ENCODE peak calls at places on chromosomes 3 and 15, in eight cellular contexts. One of them, this sample, is unnamed.

GRCh38 chr3:39115870-39116269 is 8.4 kb downstream of the TTC21A start:
- DNase-seq in RWPE2: no peak
- DNase-seq in CD8-positive, alpha-beta memory T cell: no peak
- DNase-seq in cardiac muscle cell: no peak
- DNase-seq in adrenal gland: no peak
- DNase-seq in H7: no peak
- DNase-seq in psoas muscle: no peak
- DNase-seq in left ventricle myocardium inferior: no peak
- DNase-seq in this sample: no peak

GRCh38 chr3:134312072-134312872 is 61.6 kb upstream of the RYK start:
- DNase-seq in adrenal gland: no peak
- DNase-seq in psoas muscle: peak; percentile 71
- DNase-seq in RWPE2: no peak
- DNase-seq in CD8-positive, alpha-beta memory T cell: no peak
- DNase-seq in cardiac muscle cell: peak; percentile 75
- DNase-seq in left ventricle myocardium inferior: no peak
- DNase-seq in H7: peak; percentile 72
- DNase-seq in this sample: peak; percentile 29

GRCh38 chr3:197793246-197793645 is 2.2 kb downstream of the LRCH3 start:
- DNase-seq in left ventricle myocardium inferior: no peak
- DNase-seq in CD8-positive, alpha-beta memory T cell: no peak
- DNase-seq in H7: no peak
- DNase-seq in adrenal gland: no peak
- DNase-seq in RWPE2: no peak
- DNase-seq in psoas muscle: no peak
- DNase-seq in cardiac muscle cell: peak; percentile 46
- DNase-seq in this sample: peak; percentile 60

GRCh38 chr15:58146734-58147133 is 8.6 kb downstream of the AQP9 start:
- DNase-seq in cardiac muscle cell: peak; percentile 19
- DNase-seq in left ventricle myocardium inferior: no peak
- DNase-seq in H7: no peak
- DNase-seq in psoas muscle: no peak
- DNase-seq in RWPE2: no peak
- DNase-seq in adrenal gland: peak; percentile 33
- DNase-seq in CD8-positive, alpha-beta memory T cell: no peak
- DNase-seq in this sample: no peak

GRCh38 chr15:50425219-50425618 is 1.0 kb downstream of the USP8 start:
- DNase-seq in left ventricle myocardium inferior: no peak
- DNase-seq in cardiac muscle cell: no peak
- DNase-seq in psoas muscle: no peak
- DNase-seq in adrenal gland: no peak
- DNase-seq in H7: no peak
- DNase-seq in CD8-positive, alpha-beta memory T cell: no peak
- DNase-seq in RWPE2: no peak
- DNase-seq in this sample: no peak

GRCh38 chr15:69860921-69861320 is 236.8 kb downstream of the TLE3 start:
- DNase-seq in adrenal gland: no peak
- DNase-seq in CD8-positive, alpha-beta memory T cell: no peak
- DNase-seq in psoas muscle: no peak
- DNase-seq in RWPE2: no peak
- DNase-seq in left ventricle myocardium inferior: no peak
- DNase-seq in H7: no peak
- DNase-seq in cardiac muscle cell: no peak
- DNase-seq in this sample: no peak

GRCh38 chr3:188180114-188180513 is 26.2 kb downstream of the LPP start:
- DNase-seq in H7: no peak
- DNase-seq in left ventricle myocardium inferior: no peak
- DNase-seq in RWPE2: no peak
- DNase-seq in CD8-positive, alpha-beta memory T cell: no peak
- DNase-seq in adrenal gland: no peak
- DNase-seq in psoas muscle: no peak
- DNase-seq in cardiac muscle cell: no peak
- DNase-seq in this sample: no peak

GRCh38 chr15:69782809-69783208 is 314.9 kb downstream of the TLE3 start:
- DNase-seq in cardiac muscle cell: no peak
- DNase-seq in H7: peak; percentile 7
- DNase-seq in RWPE2: no peak
- DNase-seq in adrenal gland: no peak
- DNase-seq in left ventricle myocardium inferior: no peak
- DNase-seq in CD8-positive, alpha-beta memory T cell: no peak
- DNase-seq in psoas muscle: no peak
- DNase-seq in this sample: no peak

GRCh38 chr3:165883866-165884478 is 46.7 kb upstream of the BCHE start:
- DNase-seq in RWPE2: no peak
- DNase-seq in adrenal gland: no peak
- DNase-seq in left ventricle myocardium inferior: no peak
- DNase-seq in CD8-positive, alpha-beta memory T cell: no peak
- DNase-seq in cardiac muscle cell: no peak
- DNase-seq in H7: no peak
- DNase-seq in psoas muscle: no peak
- DNase-seq in this sample: no peak

GRCh38 chr3:129602730-129603560 is 3.5 kb downstream of the PLXND1 start:
- DNase-seq in CD8-positive, alpha-beta memory T cell: no peak
- DNase-seq in cardiac muscle cell: peak; percentile 94
- DNase-seq in psoas muscle: peak; percentile 87
- DNase-seq in left ventricle myocardium inferior: peak; percentile 79
- DNase-seq in H7: peak; percentile 79
- DNase-seq in RWPE2: no peak
- DNase-seq in adrenal gland: peak; percentile 83
- DNase-seq in this sample: no peak

GRCh38 chr15:67501177-67501835 is 19.6 kb upstream of the C15orf61 start:
- DNase-seq in CD8-positive, alpha-beta memory T cell: no peak
- DNase-seq in RWPE2: no peak
- DNase-seq in cardiac muscle cell: peak; percentile 55
- DNase-seq in H7: peak; percentile 37
- DNase-seq in psoas muscle: no peak
- DNase-seq in left ventricle myocardium inferior: no peak
- DNase-seq in adrenal gland: no peak
- DNase-seq in this sample: no peak

GRCh38 chr3:107506458-107506857 is 16.3 kb upstream of the BBX start:
- DNase-seq in cardiac muscle cell: peak; percentile 15
- DNase-seq in left ventricle myocardium inferior: no peak
- DNase-seq in RWPE2: no peak
- DNase-seq in psoas muscle: no peak
- DNase-seq in adrenal gland: no peak
- DNase-seq in CD8-positive, alpha-beta memory T cell: no peak
- DNase-seq in H7: no peak
- DNase-seq in this sample: no peak

GRCh38 chr3:124751501-124751900 is 21.2 kb downstream of the UMPS start:
- DNase-seq in psoas muscle: no peak
- DNase-seq in adrenal gland: no peak
- DNase-seq in cardiac muscle cell: no peak
- DNase-seq in left ventricle myocardium inferior: no peak
- DNase-seq in H7: no peak
- DNase-seq in CD8-positive, alpha-beta memory T cell: no peak
- DNase-seq in RWPE2: no peak
- DNase-seq in this sample: no peak

GRCh38 chr15:79595271-79595670 is 163.1 kb downstream of the MINAR1 start:
- DNase-seq in adrenal gland: no peak
- DNase-seq in CD8-positive, alpha-beta memory T cell: no peak
- DNase-seq in cardiac muscle cell: no peak
- DNase-seq in H7: no peak
- DNase-seq in left ventricle myocardium inferior: no peak
- DNase-seq in psoas muscle: no peak
- DNase-seq in RWPE2: no peak
- DNase-seq in this sample: no peak
- H3K27me3 ChIP-seq in adrenal gland: no peaks in the 10 kb centered on the region
- H3K27me3 ChIP-seq in CD8-positive, alpha-beta memory T cell: no peaks in the 10 kb centered on the region
- H3K27me3 ChIP-seq in cardiac muscle cell: no peaks in the 10 kb centered on the region
- H3K27me3 ChIP-seq in H7: no peaks in the 10 kb centered on the region
- H3K27me3 ChIP-seq in left ventricle myocardium inferior: peaks cover 64% of the 10 kb centered on the region
- H3K27me3 ChIP-seq in psoas muscle: no peaks in the 10 kb centered on the region
- H3K27me3 ChIP-seq in RWPE2: no peaks in the 10 kb centered on the region
- H3K27me3 ChIP-seq in this sample: no peaks in the 10 kb centered on the region

DNA sequence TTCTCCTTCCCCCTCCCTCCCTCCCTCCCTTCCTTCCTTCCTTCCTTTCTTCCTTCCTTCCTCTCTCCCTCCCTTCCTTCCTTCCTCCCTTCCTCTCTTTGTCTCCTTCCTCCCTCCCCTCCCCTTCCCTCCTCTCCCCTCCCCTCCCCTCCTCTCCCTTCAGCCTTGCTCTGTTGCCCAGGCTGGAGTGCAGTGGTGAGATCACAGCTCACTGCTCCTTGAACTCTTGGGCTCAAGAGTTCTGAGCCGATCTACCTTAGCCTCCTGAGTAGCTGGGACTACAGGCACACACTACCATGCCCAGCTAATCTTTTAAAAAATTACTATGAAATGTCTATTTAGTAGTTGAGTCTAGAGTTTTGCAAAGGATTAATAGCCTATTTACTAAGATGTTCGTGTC is 32.2 kb downstream of the SQOR start:
- DNase-seq in psoas muscle: no peak
- DNase-seq in RWPE2: no peak
- DNase-seq in adrenal gland: no peak
- DNase-seq in CD8-positive, alpha-beta memory T cell: no peak
- DNase-seq in cardiac muscle cell: no peak
- DNase-seq in H7: no peak
- DNase-seq in left ventricle myocardium inferior: no peak
- DNase-seq in this sample: no peak
- H3K36me3 ChIP-seq in psoas muscle: peaks cover 26% of the 10 kb centered on the region
- H3K36me3 ChIP-seq in RWPE2: peaks cover 85% of the 10 kb centered on the region
- H3K36me3 ChIP-seq in adrenal gland: no peaks in the 10 kb centered on the region
- H3K36me3 ChIP-seq in CD8-positive, alpha-beta memory T cell: peaks cover 27% of the 10 kb centered on the region
- H3K36me3 ChIP-seq in cardiac muscle cell: no peaks in the 10 kb centered on the region
- H3K36me3 ChIP-seq in H7: no peaks in the 10 kb centered on the region
- H3K36me3 ChIP-seq in left ventricle myocardium inferior: peaks cover 54% of the 10 kb centered on the region
- H3K36me3 ChIP-seq in this sample: peaks cover 8% of the 10 kb centered on the region

GRCh38 chr15:88604381-88604951 is 16.7 kb upstream of the AEN start:
- DNase-seq in adrenal gland: peak; percentile 51
- DNase-seq in RWPE2: no peak
- DNase-seq in H7: peak; percentile 66
- DNase-seq in cardiac muscle cell: no peak
- DNase-seq in left ventricle myocardium inferior: no peak
- DNase-seq in CD8-positive, alpha-beta memory T cell: no peak
- DNase-seq in psoas muscle: no peak
- DNase-seq in this sample: no peak
- H3K27me3 ChIP-seq in adrenal gland: peaks cover 36% of the 10 kb centered on the region
- H3K27me3 ChIP-seq in RWPE2: peaks cover 69% of the 10 kb centered on the region
- H3K27me3 ChIP-seq in H7: peaks cover 45% of the 10 kb centered on the region
- H3K27me3 ChIP-seq in cardiac muscle cell: peaks cover 78% of the 10 kb centered on the region
- H3K27me3 ChIP-seq in left ventricle myocardium inferior: peaks cover 72% of the 10 kb centered on the region
- H3K27me3 ChIP-seq in CD8-positive, alpha-beta memory T cell: peaks cover 54% of the 10 kb centered on the region
- H3K27me3 ChIP-seq in psoas muscle: peaks cover 46% of the 10 kb centered on the region
- H3K27me3 ChIP-seq in this sample: peaks cover 3% of the 10 kb centered on the region

GRCh38 chr3:61685755-61686154 is 124.4 kb downstream of the PTPRG start:
- DNase-seq in adrenal gland: no peak
- DNase-seq in H7: no peak
- DNase-seq in RWPE2: no peak
- DNase-seq in psoas muscle: no peak
- DNase-seq in left ventricle myocardium inferior: no peak
- DNase-seq in CD8-positive, alpha-beta memory T cell: no peak
- DNase-seq in cardiac muscle cell: no peak
- DNase-seq in this sample: no peak
- H3K36me3 ChIP-seq in adrenal gland: no peaks in the 10 kb centered on the region
- H3K36me3 ChIP-seq in H7: no peaks in the 10 kb centered on the region
- H3K36me3 ChIP-seq in RWPE2: no peaks in the 10 kb centered on the region
- H3K36me3 ChIP-seq in psoas muscle: no peaks in the 10 kb centered on the region
- H3K36me3 ChIP-seq in left ventricle myocardium inferior: no peaks in the 10 kb centered on the region
- H3K36me3 ChIP-seq in CD8-positive, alpha-beta memory T cell: no peaks in the 10 kb centered on the region
- H3K36me3 ChIP-seq in cardiac muscle cell: no peaks in the 10 kb centered on the region
- H3K36me3 ChIP-seq in this sample: no peaks in the 10 kb centered on the region

GRCh38 chr15:76341366-76342045 is 4.9 kb downstream of the ISL2 start:
- DNase-seq in H7: peak; percentile 88
- DNase-seq in adrenal gland: no peak
- DNase-seq in psoas muscle: no peak
- DNase-seq in left ventricle myocardium inferior: no peak
- DNase-seq in CD8-positive, alpha-beta memory T cell: no peak
- DNase-seq in RWPE2: peak; percentile 79
- DNase-seq in cardiac muscle cell: no peak
- DNase-seq in this sample: no peak

GRCh38 chr15:76345269-76345879 is 8.8 kb downstream of the ISL2 start:
- DNase-seq in adrenal gland: no peak
- DNase-seq in left ventricle myocardium inferior: no peak
- DNase-seq in CD8-positive, alpha-beta memory T cell: no peak
- DNase-seq in H7: no peak
- DNase-seq in RWPE2: no peak
- DNase-seq in psoas muscle: no peak
- DNase-seq in cardiac muscle cell: no peak
- DNase-seq in this sample: no peak

GRCh38 chr15:76342046-76342381 is 5.4 kb downstream of the ISL2 start:
- DNase-seq in H7: peak; percentile 70
- DNase-seq in adrenal gland: no peak
- DNase-seq in CD8-positive, alpha-beta memory T cell: no peak
- DNase-seq in RWPE2: no peak
- DNase-seq in psoas muscle: no peak
- DNase-seq in cardiac muscle cell: no peak
- DNase-seq in left ventricle myocardium inferior: no peak
- DNase-seq in this sample: no peak

GRCh38 chr15:76342382-76343201 is 6.0 kb downstream of the ISL2 start:
- DNase-seq in adrenal gland: no peak
- DNase-seq in left ventricle myocardium inferior: no peak
- DNase-seq in CD8-positive, alpha-beta memory T cell: no peak
- DNase-seq in cardiac muscle cell: no peak
- DNase-seq in RWPE2: no peak
- DNase-seq in psoas muscle: no peak
- DNase-seq in H7: peak; percentile 96
- DNase-seq in this sample: no peak

DNA sequence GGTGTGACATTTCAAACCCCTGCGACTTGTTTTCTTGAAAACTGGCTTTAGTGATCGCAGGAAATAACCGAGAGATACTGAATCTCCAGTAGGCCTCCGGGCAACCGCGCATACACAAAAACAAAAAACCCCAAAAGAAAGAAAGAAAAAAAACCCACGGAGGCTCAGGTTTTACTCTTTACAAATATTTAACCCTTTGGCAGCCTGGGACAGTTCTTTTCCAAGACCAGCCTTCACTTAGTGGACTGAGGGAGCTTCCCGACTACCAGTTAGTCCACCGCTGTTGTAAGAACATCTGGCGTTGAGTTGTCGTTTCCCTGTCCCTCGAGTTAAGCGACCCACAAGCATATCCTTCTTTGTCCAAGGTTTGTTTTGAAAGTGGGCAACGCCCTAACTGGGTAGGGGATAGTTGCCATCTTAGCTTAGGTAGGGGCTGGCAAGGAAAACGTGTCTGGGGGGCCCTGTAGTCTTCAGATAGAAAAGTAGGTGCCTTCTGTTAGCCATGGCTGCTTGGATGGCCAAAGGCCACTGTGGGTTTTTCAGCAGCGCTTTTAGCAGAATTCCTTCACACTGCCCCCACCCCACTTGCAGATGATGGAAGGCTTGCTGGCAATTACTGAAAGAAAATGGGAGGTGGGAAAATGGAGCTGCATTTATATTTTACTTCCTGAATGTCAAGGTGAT is 6.9 kb downstream of the ISL2 start:
- DNase-seq in RWPE2: no peak
- DNase-seq in left ventricle myocardium inferior: no peak
- DNase-seq in adrenal gland: no peak
- DNase-seq in cardiac muscle cell: no peak
- DNase-seq in H7: peak; percentile 30
- DNase-seq in CD8-positive, alpha-beta memory T cell: no peak
- DNase-seq in psoas muscle: no peak
- DNase-seq in this sample: no peak
- H3K27me3 ChIP-seq in RWPE2: no peaks in the 10 kb centered on the region
- H3K27me3 ChIP-seq in left ventricle myocardium inferior: peaks cover 100% of the 10 kb centered on the region
- H3K27me3 ChIP-seq in adrenal gland: peaks cover 95% of the 10 kb centered on the region
- H3K27me3 ChIP-seq in cardiac muscle cell: peaks cover 100% of the 10 kb centered on the region
- H3K27me3 ChIP-seq in H7: peaks cover 99% of the 10 kb centered on the region
- H3K27me3 ChIP-seq in CD8-positive, alpha-beta memory T cell: peaks cover 78% of the 10 kb centered on the region
- H3K27me3 ChIP-seq in psoas muscle: peaks cover 100% of the 10 kb centered on the region
- H3K27me3 ChIP-seq in this sample: no peaks in the 10 kb centered on the region

GRCh38 chr15:66165856-66166255 is 87.7 kb downstream of the MEGF11 start:
- DNase-seq in H7: no peak
- DNase-seq in left ventricle myocardium inferior: no peak
- DNase-seq in cardiac muscle cell: no peak
- DNase-seq in adrenal gland: no peak
- DNase-seq in CD8-positive, alpha-beta memory T cell: no peak
- DNase-seq in psoas muscle: no peak
- DNase-seq in RWPE2: no peak
- DNase-seq in this sample: no peak
- H3K36me3 ChIP-seq in H7: no peaks in the 10 kb centered on the region
- H3K36me3 ChIP-seq in left ventricle myocardium inferior: no peaks in the 10 kb centered on the region
- H3K36me3 ChIP-seq in cardiac muscle cell: no peaks in the 10 kb centered on the region
- H3K36me3 ChIP-seq in adrenal gland: no peaks in the 10 kb centered on the region
- H3K36me3 ChIP-seq in CD8-positive, alpha-beta memory T cell: no peaks in the 10 kb centered on the region
- H3K36me3 ChIP-seq in psoas muscle: no peaks in the 10 kb centered on the region
- H3K36me3 ChIP-seq in RWPE2: no peaks in the 10 kb centered on the region
- H3K36me3 ChIP-seq in this sample: no peaks in the 10 kb centered on the region

This sample was measured in GM06990.